ENCODE peak calls at places on chromosomes 16 and 17, in eight cellular contexts. H is tibial artery; P is aorta; Z is PC-3; N is central memory CD8-positive, alpha-beta T cell; R is NCI-H774; Q is ELR; E is NCI-H1105 treated with DMSO at 0.1 percent for 48 hours. D is an unnamed sample.

GRCh38 chr17:20307325-20307910 is 159.9 kb downstream of the LGALS9B start:
- DNase-seq in H (no peak), P (no peak), Z (no peak), N (no peak), R (no peak), Q (no peak), E (no peak), D (no peak)

GRCh38 chr17:230371-230770 is 48.9 kb upstream of the DOC2B start:
- DNase-seq in H (no peak), P (no peak), Z (no peak), N (no peak), R (no peak), Q (no peak), E (no peak), D (no peak)

GRCh38 chr16:29310852-29311314 is 95.6 kb downstream of the NPIPB11 start:
- DNase-seq in H (peak), P (peak), Z (peak), N (no peak), R (no peak), Q (no peak), E (no peak), D (no peak)

GRCh38 chr16:30570621-30571443 is 682 bp downstream of the ZNF688 start:
- DNase-seq in H (peak), P (peak), Z (no peak), N (no peak), R (no peak), Q (peak), E (peak), D (peak)

GRCh38 chr16:19114359-19115147 is 789 bp downstream of the ITPRIPL2 start:
- DNase-seq in H (peak), P (peak), Z (peak), N (no peak), R (no peak), Q (peak), E (no peak), D (peak)

GRCh38 chr16:83954577-83955016 is 1.6 kb downstream of the OSGIN1 start:
- DNase-seq in H (peak), P (peak), Z (peak), N (no peak), R (no peak), Q (peak), E (no peak), D (no peak)

GRCh38 chr17:5467416-5467815 is 1.4 kb downstream of the DHX33 start:
- DNase-seq in H (no peak), P (no peak), Z (no peak), N (no peak), R (no peak), Q (peak), E (no peak), D (peak)

GRCh38 chr17:57016066-57016763 is 38.3 kb downstream of the SCPEP1 start:
- DNase-seq in H (no peak), P (no peak), Z (no peak), N (no peak), R (no peak), Q (no peak), E (no peak), D (no peak)

GRCh38 chr17:17526369-17526768 is 30.2 kb upstream of the RASD1 start:
- DNase-seq in H (no peak), P (peak), Z (no peak), N (no peak), R (no peak), Q (no peak), E (peak), D (no peak)

GRCh38 chr16:49754495-49755290 is 101.2 kb downstream of the ZNF423 start:
- DNase-seq in H (peak), P (no peak), Z (no peak), N (no peak), R (no peak), Q (no peak), E (no peak), D (peak)

GRCh38 chr17:72580321-72581127 is 459.7 kb downstream of the SOX9 start:
- DNase-seq in H (no peak), P (no peak), Z (peak), N (no peak), R (peak), Q (no peak), E (peak), D (peak)

GRCh38 chr16:87337247-87337646 is 20.1 kb upstream of the C16orf95 start:
- DNase-seq in H (no peak), P (no peak), Z (no peak), N (no peak), R (no peak), Q (no peak), E (no peak), D (no peak)

GRCh38 chr17:67648032-67648761 is 69.5 kb upstream of the NOL11 start:
- DNase-seq in H (no peak), P (no peak), Z (no peak), N (no peak), R (no peak), Q (no peak), E (no peak), D (no peak)

GRCh38 chr17:7438050-7438614 is 1.2 kb upstream of the FGF11 start:
- DNase-seq in H (peak), P (peak), Z (no peak), N (no peak), R (no peak), Q (no peak), E (no peak), D (peak)

GRCh38 chr16:14120335-14120734 is 49.2 kb downstream of the MRTFB start:
- DNase-seq in H (no peak), P (no peak), Z (no peak), N (no peak), R (no peak), Q (no peak), E (no peak), D (no peak)

GRCh38 chr17:61009619-61010018 is 332.0 kb downstream of the BCAS3 start:
- DNase-seq in H (no peak), P (no peak), Z (no peak), N (no peak), R (no peak), Q (no peak), E (peak), D (peak)

GRCh38 chr17:9769036-9769695 is 22.2 kb downstream of the DHRS7C start:
- DNase-seq in H (no peak), P (no peak), Z (no peak), N (no peak), R (no peak), Q (no peak), E (no peak), D (no peak)

GRCh38 chr17:71379512-71379911 is 741.3 kb upstream of the SOX9 start:
- DNase-seq in H (no peak), P (no peak), Z (no peak), N (no peak), R (no peak), Q (no peak), E (no peak), D (no peak)

GRCh38 chr17:38351412-38352222 is at the start of gene SOCS7:
- DNase-seq in H (peak), P (peak), Z (peak), N (peak), R (peak), Q (peak), E (peak), D (peak)

GRCh38 chr17:73532441-73532901 is 111.8 kb downstream of the SDK2 start:
- DNase-seq in H (no peak), P (no peak), Z (no peak), N (no peak), R (peak), Q (no peak), E (peak), D (peak)

GRCh38 chr17:7479389-7480192 is at the start of gene ZBTB4:
- DNase-seq in H (peak), P (peak), Z (peak), N (peak), R (peak), Q (peak), E (peak), D (peak)

GRCh38 chr17:63881935-63882601 is at the start of gene GH2:
- DNase-seq in H (no peak), P (no peak), Z (peak), N (peak), R (peak), Q (peak), E (no peak), D (peak)

GRCh38 chr16:6837722-6838121 is 494.9 kb upstream of the RBFOX1 start:
- DNase-seq in H (no peak), P (no peak), Z (no peak), N (no peak), R (no peak), Q (no peak), E (no peak), D (no peak)

GRCh38 chr16:51971184-51971583 is 575.8 kb downstream of the TOX3 start:
- DNase-seq in H (no peak), P (no peak), Z (no peak), N (no peak), R (no peak), Q (peak), E (peak), D (peak)

GRCh38 chr17:45307290-45308015 is 9.4 kb downstream of the MAP3K14 start:
- DNase-seq in H (peak), P (no peak), Z (peak), N (no peak), R (no peak), Q (peak), E (no peak), D (peak)

GRCh38 chr17:82278786-82279379 is 5.4 kb upstream of the CSNK1D start:
- DNase-seq in H (no peak), P (no peak), Z (no peak), N (no peak), R (peak), Q (no peak), E (no peak), D (peak)